ENCODE peak calls at places on chromosome 20, in four cellular contexts. Q is spleen, E is body of pancreas, M is tibial nerve. Z is an unnamed sample.

GRCh38 chr20:32004963-32005362 is 5.3 kb upstream of the CCM2L start:
- DNase-seq in Q (peak), E (no peak), M (no peak), Z (no peak)

GRCh38 chr20:36092424-36093024 is 62.0 kb upstream of the EPB41L1 start:
- DNase-seq in Q (no peak), E (peak), M (no peak), Z (no peak)

GRCh38 chr20:24781061-24781980 is 167.7 kb upstream of the CST7 start:
- DNase-seq in Q (peak), E (peak), M (no peak), Z (peak)

GRCh38 chr20:37997516-37997915 is 35.7 kb downstream of the TTI1 start:
- DNase-seq in Q (no peak), E (no peak), M (no peak), Z (no peak)

GRCh38 chr20:63977392-63978276 is 1.8 kb downstream of the SAMD10 start:
- DNase-seq in Q (peak), E (peak), M (no peak), Z (peak)

GRCh38 chr20:17964632-17965031 is 4.0 kb downstream of the SNX5 start:
- DNase-seq in Q (no peak), E (no peak), M (no peak), Z (no peak)

GRCh38 chr20:53935353-53936084 is 134.9 kb downstream of the BCAS1 start:
- DNase-seq in Q (no peak), E (no peak), M (no peak), Z (no peak)

GRCh38 chr20:571754-572331 is 28.3 kb upstream of the CSNK2A1 start:
- DNase-seq in Q (no peak), E (peak), M (peak), Z (peak)

GRCh38 chr20:3748073-3748472 is 15.6 kb downstream of the HSPA12B start:
- DNase-seq in Q (no peak), E (no peak), M (no peak), Z (no peak)

GRCh38 chr20:20498081-20498861 is 130.4 kb downstream of the INSM1 start:
- DNase-seq in Q (no peak), E (no peak), M (no peak), Z (no peak)

GRCh38 chr20:53672484-53673129 is 79.0 kb upstream of the ZNF217 start:
- DNase-seq in Q (no peak), E (no peak), M (no peak), Z (no peak)

GRCh38 chr20:9066196-9066595 is 2.7 kb upstream of the PLCB4 start:
- DNase-seq in Q (no peak), E (no peak), M (no peak), Z (no peak)

GRCh38 chr20:44068311-44068710 is 118.7 kb downstream of the JPH2 start:
- DNase-seq in Q (no peak), E (no peak), M (no peak), Z (no peak)

GRCh38 chr20:10634683-10635411 is 39.0 kb downstream of the JAG1 start:
- DNase-seq in Q (no peak), E (no peak), M (no peak), Z (no peak)

GRCh38 chr20:36238153-36238552 is 1.9 kb downstream of the AAR2 start:
- DNase-seq in Q (no peak), E (no peak), M (no peak), Z (no peak)

GRCh38 chr20:25292176-25292891 is 44.4 kb downstream of the PYGB start:
- DNase-seq in Q (no peak), E (no peak), M (no peak), Z (no peak)

GRCh38 chr20:51497542-51498467 is 44.7 kb downstream of the NFATC2 start:
- DNase-seq in Q (peak), E (no peak), M (peak), Z (peak)

GRCh38 chr20:53984354-53984753 is 86.0 kb downstream of the BCAS1 start:
- DNase-seq in Q (no peak), E (no peak), M (no peak), Z (no peak)

GRCh38 chr20:53571555-53572286 is 21.9 kb downstream of the ZNF217 start:
- DNase-seq in Q (no peak), E (no peak), M (no peak), Z (no peak)

GRCh38 chr20:59864726-59865125 is 68.7 kb downstream of the SYCP2 start:
- DNase-seq in Q (no peak), E (no peak), M (no peak), Z (no peak)

GRCh38 chr20:13141541-13141940 is 79.5 kb upstream of the ISM1 start:
- DNase-seq in Q (no peak), E (no peak), M (no peak), Z (no peak)

GRCh38 chr20:59469266-59470252 is 134.8 kb upstream of the PHACTR3 start:
- DNase-seq in Q (peak), E (no peak), M (no peak), Z (no peak)

GRCh38 chr20:36969478-36970186 is 18.1 kb upstream of the SAMHD1 start:
- DNase-seq in Q (no peak), E (no peak), M (no peak), Z (no peak)

GRCh38 chr20:33431797-33432381 is 11.7 kb downstream of the SNTA1 start:
- DNase-seq in Q (no peak), E (no peak), M (no peak), Z (no peak)

GRCh38 chr20:17873410-17874270 is 95.0 kb downstream of the SNX5 start:
- DNase-seq in Q (peak), E (peak), M (peak), Z (peak)

GRCh38 chr20:24795444-24795843 is 153.6 kb upstream of the CST7 start:
- DNase-seq in Q (peak), E (no peak), M (no peak), Z (no peak)

GRCh38 chr20:891121-892080 is 24.7 kb downstream of the ANGPT4 start:
- DNase-seq in Q (peak), E (peak), M (peak), Z (no peak)

GRCh38 chr20:10498196-10498595 is 63.1 kb downstream of the SLX4IP start:
- DNase-seq in Q (no peak), E (no peak), M (no peak), Z (no peak)

GRCh38 chr20:24751551-24751950 is 197.5 kb upstream of the CST7 start:
- DNase-seq in Q (no peak), E (no peak), M (no peak), Z (no peak)

GRCh38 chr20:270517-270916 is 13.0 kb downstream of the DEFB132 start:
- DNase-seq in Q (no peak), E (no peak), M (no peak), Z (no peak)

GRCh38 chr20:24432057-24432456 is 37.4 kb upstream of the SYNDIG1 start:
- DNase-seq in Q (no peak), E (no peak), M (no peak), Z (no peak)

GRCh38 chr20:63941282-63942060 is 14.7 kb downstream of the UCKL1 start:
- DNase-seq in Q (peak), E (no peak), M (no peak), Z (peak)

GRCh38 chr20:10555865-10556308 is 117.9 kb downstream of the JAG1 start:
- DNase-seq in Q (no peak), E (no peak), M (no peak), Z (no peak)

GRCh38 chr20:44110816-44111568 is 76.0 kb downstream of the JPH2 start:
- DNase-seq in Q (no peak), E (no peak), M (no peak), Z (no peak)

GRCh38 chr20:34262488-34263288 is 21.5 kb downstream of the ASIP start:
- DNase-seq in Q (no peak), E (no peak), M (no peak), Z (peak)

GRCh38 chr20:34644345-34644744 is 32.5 kb downstream of the PIGU start:
- DNase-seq in Q (no peak), E (no peak), M (no peak), Z (no peak)

GRCh38 chr20:48295445-48295903 is 510.2 kb upstream of the SULF2 start:
- DNase-seq in Q (no peak), E (no peak), M (peak), Z (no peak)
- TF ChIP-seq CTCF in Q (no peak), E (peak), M (no peak), Z (no peak)

DNA sequence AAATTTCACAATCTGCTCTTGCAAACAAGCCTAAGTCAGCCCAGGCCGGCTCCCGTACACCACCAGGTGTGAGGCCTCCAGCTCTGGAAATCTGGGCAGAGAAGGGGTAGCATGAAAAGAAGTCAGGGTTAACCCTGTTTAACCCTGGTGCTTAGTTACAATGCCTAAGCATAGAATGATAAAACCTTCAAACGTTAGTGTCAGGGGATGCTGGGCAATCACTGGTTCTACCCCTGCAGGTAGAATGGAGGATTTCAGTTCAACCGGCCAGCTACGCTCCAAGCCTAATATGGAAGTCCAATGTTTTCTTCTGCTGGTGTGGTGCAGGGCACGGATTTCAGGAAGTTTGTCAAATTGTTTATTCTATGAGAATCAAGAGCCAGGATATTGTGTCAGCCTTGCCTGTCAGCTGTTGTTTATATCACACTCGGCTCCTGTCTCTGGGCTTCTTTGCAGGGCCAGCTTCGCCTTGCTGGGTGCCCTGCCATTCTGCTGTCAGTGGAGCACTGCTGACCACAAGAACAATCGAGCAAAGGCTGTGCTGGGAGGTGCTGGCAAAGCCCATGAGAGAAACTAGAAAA is 20.2 kb upstream of the CD93 start:
- DNase-seq in Q (peak), E (no peak), M (no peak), Z (no peak)
- TF ChIP-seq POLR2A in Q (no peak), E (no peak), M (peak), Z (no peak)

GRCh38 chr20:41600926-41601631 is 17.1 kb downstream of the CHD6 start:
- DNase-seq in Q (no peak), E (no peak), M (no peak), Z (no peak)

GRCh38 chr20:41607791-41608190 is 10.4 kb downstream of the CHD6 start:
- DNase-seq in Q (no peak), E (no peak), M (no peak), Z (no peak)

GRCh38 chr20:41601742-41602141 is 16.4 kb downstream of the CHD6 start:
- DNase-seq in Q (no peak), E (no peak), M (no peak), Z (no peak)

GRCh38 chr20:41599699-41600104 is 18.5 kb downstream of the CHD6 start:
- DNase-seq in Q (no peak), E (no peak), M (no peak), Z (no peak)

GRCh38 chr20:41604002-41604401 is 14.2 kb downstream of the CHD6 start:
- DNase-seq in Q (no peak), E (no peak), M (no peak), Z (no peak)
- TF ChIP-seq CTCF in Q (no peak), E (no peak), M (no peak), Z (no peak)

GRCh38 chr20:62914970-62915457 is 11.3 kb downstream of the DIDO1 start:
- DNase-seq in Q (no peak), E (peak), M (no peak), Z (peak)
- TF ChIP-seq POLR2A in Q (no peak), E (no peak), M (no peak), Z (no peak)

DNA sequence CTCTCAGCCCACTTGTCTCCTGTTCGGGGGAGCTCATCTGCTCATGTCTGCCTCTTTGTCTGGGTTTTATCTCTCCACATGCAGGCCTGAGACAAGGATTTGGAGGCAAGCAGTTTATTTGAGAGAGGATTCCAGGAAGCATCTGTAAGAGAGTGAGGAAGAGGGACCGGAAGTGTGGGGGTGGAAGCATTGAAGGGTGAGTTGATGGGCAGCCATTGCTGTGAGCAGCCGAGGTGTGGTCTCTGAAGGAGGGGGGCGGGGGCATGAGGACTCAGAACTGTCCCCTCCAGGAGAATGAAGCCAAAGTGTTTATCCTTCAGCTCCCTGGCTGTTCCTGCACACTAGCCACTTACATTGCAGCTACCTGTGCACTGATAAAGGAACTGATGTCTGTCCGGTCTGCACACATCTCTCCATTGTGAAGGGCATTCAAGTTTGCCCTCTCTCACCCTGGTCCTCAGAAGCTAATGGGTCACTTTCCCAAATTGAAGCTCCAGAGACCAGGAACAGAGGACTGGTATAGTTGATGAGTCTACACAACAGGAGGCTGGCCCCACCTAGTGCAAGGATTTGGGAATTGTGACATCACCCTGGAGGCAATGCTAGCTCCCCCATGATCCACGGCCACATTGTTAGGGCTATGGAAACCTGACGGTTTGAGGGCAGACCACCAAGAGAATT is 100.5 kb upstream of the FOXA2 start:
- DNase-seq in Q (no peak), E (no peak), M (no peak), Z (no peak)
- TF ChIP-seq CTCF in Q (no peak), E (no peak), M (no peak), Z (no peak)

Z was measured in suprapubic skin.